ENCODE peak calls at places on chromosomes 3 and 15, in ten cellular contexts. S, Z, F, T, R, N, G, K, I and B are unnamed samples.

GRCh38 chr3:129026728-129027543 is 25.8 kb downstream of the EFCC1 start:
- DNase-seq in K (peak; percentile 96), I (peak; percentile 67), T (peak; percentile 90), Z (peak; percentile 81), R (no peak), N (peak; percentile 79), F (peak; percentile 98), G (peak; percentile 82), S (peak; percentile 89), B (no peak)

GRCh38 chr15:67179411-67179995 is 75.0 kb downstream of the AAGAB start:
- DNase-seq in T (no peak), G (no peak), K (peak; percentile 44), R (no peak), N (no peak), S (no peak), Z (no peak), F (no peak), I (no peak), B (no peak)

GRCh38 chr15:75235051-75235673 is 23.0 kb upstream of the GOLGA6C start:
- DNase-seq in I (no peak), S (peak; percentile 4), F (peak; percentile 18), G (no peak), R (no peak), K (no peak), Z (peak; percentile 6), N (no peak), T (no peak), B (peak; percentile 27)

GRCh38 chr3:142586803-142587406 is 8.4 kb upstream of the ATR start:
- DNase-seq in N (peak; percentile 92), I (peak; percentile 89), G (no peak), T (no peak), S (peak; percentile 57), K (peak; percentile 88), Z (no peak), R (no peak), F (peak; percentile 39), B (peak; percentile 36)

GRCh38 chr15:58771621-58772235 is 626 bp downstream of the MINDY2 start:
- DNase-seq in S (peak; percentile 58), N (peak; percentile 58), K (peak; percentile 62), I (no peak), Z (peak; percentile 70), T (no peak), G (peak; percentile 13), R (no peak), F (peak; percentile 42), B (peak; percentile 48)

GRCh38 chr15:52463638-52464037 is 65.0 kb downstream of the MYO5A start:
- DNase-seq in N (peak; percentile 38), R (no peak), Z (no peak), G (no peak), I (peak; percentile 39), F (no peak), T (no peak), K (no peak), S (no peak), B (no peak)

GRCh38 chr3:53495091-53495517 is 693 bp downstream of the CACNA1D start:
- DNase-seq in K (no peak), T (no peak), R (no peak), G (no peak), N (no peak), S (no peak), Z (peak; percentile 35), I (no peak), F (no peak), B (peak; percentile 18)

GRCh38 chr3:99536555-99537314 is 101.7 kb upstream of the COL8A1 start:
- DNase-seq in I (peak; percentile 54), K (no peak), Z (no peak), T (no peak), N (no peak), S (no peak), G (no peak), F (no peak), R (no peak), B (no peak)

GRCh38 chr3:9747267-9747666 is 2.5 kb upstream of the OGG1 start:
- DNase-seq in F (no peak), S (no peak), K (no peak), Z (no peak), N (peak; percentile 63), R (no peak), I (peak; percentile 70), T (no peak), G (no peak), B (no peak)

GRCh38 chr15:62439543-62440016 is 274.5 kb upstream of the C2CD4B start:
- DNase-seq in N (peak; percentile 83), K (no peak), R (no peak), G (no peak), F (no peak), T (no peak), I (peak; percentile 55), S (no peak), Z (no peak), B (no peak)

GRCh38 chr15:60421544-60421943 is 23.8 kb upstream of the ANXA2 start:
- DNase-seq in G (no peak), I (peak; percentile 90), K (no peak), S (no peak), T (no peak), R (no peak), Z (no peak), F (no peak), N (peak; percentile 76), B (no peak)

GRCh38 chr15:75864213-75865059 is 21.2 kb downstream of the UBE2Q2 start:
- DNase-seq in Z (no peak), G (no peak), S (no peak), I (no peak), K (no peak), F (no peak), N (no peak), T (no peak), R (no peak), B (no peak)

GRCh38 chr3:132161608-132162007 is 126.8 kb upstream of the CPNE4 start:
- DNase-seq in K (peak; percentile 39), I (no peak), G (no peak), F (no peak), Z (peak; percentile 27), S (no peak), N (no peak), T (no peak), R (no peak), B (peak; percentile 11)

GRCh38 chr3:134463676-134464611 is 21.8 kb downstream of the ANAPC13 start:
- DNase-seq in R (peak; percentile 100), Z (peak; percentile 80), S (peak; percentile 43), T (no peak), N (peak; percentile 98), F (no peak), G (no peak), I (peak; percentile 95), K (peak; percentile 17), B (no peak)

GRCh38 chr3:142209655-142210054 is 15.7 kb downstream of the GK5 start:
- DNase-seq in R (peak; percentile 40), G (no peak), Z (no peak), K (no peak), S (no peak), I (peak; percentile 96), F (no peak), N (peak; percentile 97), T (no peak), B (no peak)

GRCh38 chr15:89575656-89576416 is 567 bp downstream of the TICRR start:
- DNase-seq in N (peak; percentile 54), K (peak; percentile 45), T (no peak), F (no peak), R (no peak), G (no peak), S (peak; percentile 16), I (peak; percentile 32), Z (peak; percentile 44), B (peak; percentile 23)

GRCh38 chr15:60534051-60534450 is 55.1 kb upstream of the ICE2 start:
- DNase-seq in R (no peak), I (no peak), N (no peak), G (no peak), F (no peak), S (no peak), Z (no peak), T (no peak), K (no peak), B (no peak)

GRCh38 chr3:94293793-94294195 is 230.9 kb downstream of the NSUN3 start:
- DNase-seq in N (no peak), T (no peak), G (no peak), K (no peak), Z (no peak), I (peak; percentile 9), F (no peak), S (no peak), R (no peak), B (no peak)

GRCh38 chr3:50481992-50482391 is 21.4 kb downstream of the CACNA2D2 start:
- DNase-seq in T (no peak), K (no peak), Z (peak; percentile 32), R (no peak), I (no peak), F (no peak), N (no peak), S (no peak), G (no peak), B (peak; percentile 23)

GRCh38 chr15:79516646-79517045 is 84.5 kb downstream of the MINAR1 start:
- DNase-seq in K (no peak), N (no peak), S (no peak), R (no peak), T (no peak), F (no peak), I (no peak), Z (no peak), G (no peak), B (no peak)

GRCh38 chr3:120072867-120073525 is 21.3 kb downstream of the GSK3B start:
- DNase-seq in S (no peak), Z (no peak), R (no peak), N (no peak), K (peak; percentile 49), G (no peak), I (no peak), F (no peak), T (no peak), B (peak; percentile 16)

GRCh38 chr3:155281892-155282291 is 11.6 kb downstream of the STRIT1 start:
- DNase-seq in F (no peak), K (no peak), R (peak; percentile 31), Z (no peak), S (no peak), N (peak; percentile 31), I (peak; percentile 18), T (no peak), G (no peak), B (no peak)

GRCh38 chr3:38458796-38459498 is 5.3 kb downstream of the ACVR2B start:
- DNase-seq in T (no peak), F (no peak), S (peak; percentile 87), I (no peak), Z (no peak), R (no peak), G (no peak), N (no peak), K (no peak), B (no peak)